ENCODE peak calls at places on chromosomes 5 and 9, in eight cellular contexts. N, U, H, G, A, E, S and W are unnamed samples.

GRCh38 chr9:82020341-82020740 is 31.8 kb downstream of the SPATA31D1 start:
- DNase-seq in N (no peak), S (no peak), U (no peak), G (no peak), H (no peak), E (no peak), A (no peak), W (no peak)

GRCh38 chr9:137112564-137113384 is 1.8 kb downstream of the DPP7 start:
- DNase-seq in N (no peak), A (no peak), G (no peak), E (no peak), H (no peak), U (no peak), S (no peak), W (no peak)

GRCh38 chr5:179309383-179309670 is 35.9 kb downstream of the ADAMTS2 start:
- DNase-seq in H (no peak), N (no peak), U (no peak), E (no peak), G (peak; percentile 1), S (no peak), A (no peak), W (no peak)

GRCh38 chr5:59238126-59238902 is 655.2 kb downstream of the PDE4D start:
- DNase-seq in G (no peak), N (no peak), S (no peak), A (no peak), H (no peak), E (no peak), U (no peak), W (no peak)

GRCh38 chr5:138287252-138287651 is 12.8 kb upstream of the GFRA3 start:
- DNase-seq in A (no peak), E (no peak), S (no peak), N (no peak), U (no peak), G (no peak), H (no peak), W (no peak)

GRCh38 chr9:69660304-69660703 is 11.9 kb downstream of the APBA1 start:
- DNase-seq in A (no peak), G (no peak), S (peak; percentile 21), N (no peak), U (no peak), E (no peak), H (no peak), W (no peak)

GRCh38 chr9:136376457-136376856 is 3.0 kb upstream of the CARD9 start:
- DNase-seq in G (no peak), N (no peak), H (no peak), U (no peak), A (no peak), S (no peak), E (no peak), W (no peak)

GRCh38 chr9:89508951-89509607 is 11.2 kb upstream of the SEMA4D start:
- DNase-seq in A (no peak), U (no peak), H (no peak), E (no peak), N (no peak), S (no peak), G (no peak), W (no peak)

GRCh38 chr5:19853616-19854240 is 134.3 kb downstream of the CDH18 start:
- DNase-seq in E (peak; percentile 78), G (no peak), A (peak; percentile 54), U (no peak), S (no peak), N (peak; percentile 74), H (no peak), W (no peak)

GRCh38 chr9:124940521-124940893 is 376 bp downstream of the GOLGA1 start:
- DNase-seq in H (no peak), U (no peak), S (peak; percentile 60), E (no peak), A (no peak), N (no peak), G (no peak), W (no peak)

GRCh38 chr5:33537240-33537639 is 96.5 kb downstream of the TARS1 start:
- DNase-seq in E (no peak), S (no peak), A (no peak), N (no peak), H (no peak), U (no peak), G (no peak), W (no peak)

GRCh38 chr5:150642567-150642927 is 2.1 kb downstream of the SYNPO start:
- DNase-seq in N (peak; percentile 95), S (no peak), E (peak; percentile 96), G (no peak), H (no peak), A (peak; percentile 69), U (no peak), W (no peak)

GRCh38 chr9:105053209-105053652 is 125.3 kb upstream of the ABCA1 start:
- DNase-seq in G (no peak), E (peak; percentile 87), A (peak; percentile 30), U (no peak), H (no peak), S (no peak), N (peak; percentile 87), W (no peak)

GRCh38 chr9:91302831-91303230 is 58.9 kb downstream of the AUH start:
- DNase-seq in H (no peak), A (peak; percentile 27), S (no peak), E (peak; percentile 91), N (peak; percentile 58), G (no peak), U (peak; percentile 78), W (no peak)

GRCh38 chr5:84242286-84242685 is 142.4 kb downstream of the EDIL3 start:
- DNase-seq in G (no peak), E (peak; percentile 77), N (peak; percentile 13), S (no peak), A (no peak), H (no peak), U (peak; percentile 17), W (no peak)

GRCh38 chr5:81827522-81827921 is 76.6 kb upstream of the SSBP2 start:
- DNase-seq in U (no peak), S (no peak), G (no peak), E (no peak), A (no peak), N (no peak), H (no peak), W (no peak)

GRCh38 chr5:141664733-141665461 is 13.7 kb upstream of the FCHSD1 start:
- DNase-seq in N (peak; percentile 76), H (peak; percentile 60), E (peak; percentile 69), A (no peak), U (no peak), S (peak; percentile 23), G (peak; percentile 89), W (peak; percentile 96)

GRCh38 chr5:1280177-1281037 is 14.5 kb downstream of the TERT start:
- DNase-seq in U (no peak), H (no peak), S (no peak), E (no peak), N (no peak), A (no peak), G (peak; percentile 15), W (no peak)

GRCh38 chr9:115786321-115786720 is 367.3 kb upstream of the PAPPA start:
- DNase-seq in H (no peak), S (no peak), N (no peak), A (peak; percentile 3), E (peak; percentile 75), G (no peak), U (peak; percentile 17), W (no peak)

GRCh38 chr5:155053482-155053881 is 39.9 kb downstream of the KIF4B start:
- DNase-seq in S (no peak), G (no peak), E (no peak), N (no peak), U (no peak), H (no peak), A (no peak), W (peak; percentile 69)

GRCh38 chr9:69549310-69550202 is 122.6 kb downstream of the APBA1 start:
- DNase-seq in G (no peak), U (no peak), N (peak; percentile 52), E (peak; percentile 69), H (no peak), A (no peak), S (peak; percentile 28), W (peak; percentile 60)

GRCh38 chr9:33263131-33263935 is 1.2 kb downstream of the BAG1 start:
- DNase-seq in H (peak; percentile 3), E (peak; percentile 68), G (no peak), S (peak; percentile 47), A (peak; percentile 12), U (no peak), N (peak; percentile 46), W (peak; percentile 61)